ENCODE peak calls at places on chromosome 12, in eight cellular contexts. U is astrocyte of the spinal cord, X is glutamatergic neuron, E is fibroblast of pulmonary artery, O is upper lobe of right lung, J is neural progenitor cell, I is mucosa of descending colon, F is ascending aorta. B is an unnamed sample.

GRCh38 chr12:119808441-119808840 is 68.7 kb downstream of the CIT start:
- DNase-seq in U (no peak), X (no peak), E (no peak), O (no peak), J (no peak), I (no peak), F (no peak), B (no peak)

GRCh38 chr12:107684990-107685359 is 624 bp upstream of the PWP1 start:
- DNase-seq in U (peak), X (no peak), E (peak), O (no peak), J (peak), I (peak), F (no peak), B (no peak)

GRCh38 chr12:49909826-49910225 is 6.1 kb upstream of the FAIM2 start:
- DNase-seq in U (peak), X (no peak), E (peak), O (peak), J (peak), I (no peak), F (no peak), B (no peak)

GRCh38 chr12:64004639-64005038 is 160.1 kb downstream of the SRGAP1 start:
- DNase-seq in U (peak), X (no peak), E (peak), O (no peak), J (no peak), I (no peak), F (no peak), B (no peak)

GRCh38 chr12:60257063-60257462 is 661.2 kb downstream of the SLC16A7 start:
- DNase-seq in U (peak), X (no peak), E (peak), O (no peak), J (peak), I (no peak), F (no peak), B (no peak)

GRCh38 chr12:43978546-43978945 is 142.7 kb downstream of the TMEM117 start:
- DNase-seq in U (no peak), X (no peak), E (no peak), O (no peak), J (no peak), I (no peak), F (no peak), B (no peak)

GRCh38 chr12:107731376-107731775 is 29.6 kb downstream of the PRDM4 start:
- DNase-seq in U (no peak), X (no peak), E (no peak), O (no peak), J (no peak), I (no peak), F (no peak), B (no peak)

GRCh38 chr12:49750027-49750977 is 8.9 kb downstream of the TMBIM6 start:
- DNase-seq in U (peak), X (no peak), E (peak), O (no peak), J (peak), I (no peak), F (no peak), B (no peak)

GRCh38 chr12:12301122-12301521 is 34.3 kb upstream of the LRP6 start:
- DNase-seq in U (no peak), X (no peak), E (no peak), O (no peak), J (no peak), I (no peak), F (no peak), B (no peak)

GRCh38 chr12:674272-674781 is 11.1 kb upstream of the NINJ2 start:
- DNase-seq in U (no peak), X (no peak), E (no peak), O (no peak), J (no peak), I (peak), F (peak), B (no peak)

GRCh38 chr12:30908389-30909087 is 18.0 kb upstream of the TSPAN11 start:
- DNase-seq in U (peak), X (no peak), E (peak), O (no peak), J (no peak), I (no peak), F (no peak), B (no peak)

GRCh38 chr12:108657130-108657745 is 23.5 kb upstream of the SELPLG start:
- DNase-seq in U (no peak), X (no peak), E (no peak), O (no peak), J (peak), I (peak), F (no peak), B (no peak)

GRCh38 chr12:990308-990648 is 745 bp upstream of the ERC1 start:
- DNase-seq in U (no peak), X (peak), E (peak), O (peak), J (peak), I (peak), F (peak), B (peak)

GRCh38 chr12:60197589-60197988 is 601.8 kb downstream of the SLC16A7 start:
- DNase-seq in U (no peak), X (no peak), E (peak), O (no peak), J (no peak), I (no peak), F (no peak), B (no peak)

GRCh38 chr12:130998136-130998535 is 44.4 kb downstream of the ADGRD1 start:
- DNase-seq in U (no peak), X (no peak), E (no peak), O (no peak), J (no peak), I (no peak), F (no peak), B (no peak)

GRCh38 chr12:68225576-68226476 is at the start of gene IL26:
- DNase-seq in U (no peak), X (no peak), E (no peak), O (no peak), J (no peak), I (no peak), F (no peak), B (no peak)

GRCh38 chr12:28191018-28191595 is 851 bp downstream of the CCDC91 start:
- DNase-seq in U (no peak), X (no peak), E (no peak), O (no peak), J (no peak), I (no peak), F (peak), B (no peak)

GRCh38 chr12:95763809-95764253 is 26.7 kb downstream of the NTN4 start:
- DNase-seq in U (peak), X (no peak), E (peak), O (no peak), J (no peak), I (peak), F (peak), B (no peak)

GRCh38 chr12:114294303-114294685 is 111.7 kb downstream of the TBX5 start:
- DNase-seq in U (no peak), X (no peak), E (no peak), O (no peak), J (no peak), I (no peak), F (no peak), B (no peak)

GRCh38 chr12:27180862-27181261 is 63.2 kb upstream of the STK38L start:
- DNase-seq in U (no peak), X (no peak), E (no peak), O (no peak), J (no peak), I (no peak), F (no peak), B (no peak)

GRCh38 chr12:50057896-50058670 is 687 bp downstream of the ASIC1 start:
- DNase-seq in U (no peak), X (no peak), E (no peak), O (no peak), J (no peak), I (no peak), F (no peak), B (no peak)

GRCh38 chr12:15541996-15542631 is 219.8 kb downstream of the PTPRO start:
- DNase-seq in U (no peak), X (no peak), E (no peak), O (no peak), J (no peak), I (no peak), F (peak), B (no peak)
- TF ChIP-seq CTCF in U (no peak), X (no peak), E (no peak), O (no peak), J (no peak), I (no peak), F (no peak), B (no peak)

GRCh38 chr12:6376079-6376941 is 947 bp upstream of the SCNN1A start:
- DNase-seq in U (peak), X (no peak), E (peak), O (peak), J (peak), I (no peak), F (no peak), B (no peak)
- TF ChIP-seq CTCF in U (peak), X (no peak), E (peak), O (peak), J (peak), I (peak), F (peak), B (no peak)

GRCh38 chr12:116881325-116881866 is at the start of gene HRK:
- DNase-seq in U (no peak), X (no peak), E (no peak), O (no peak), J (no peak), I (no peak), F (no peak), B (no peak)

GRCh38 chr12:116880213-116880816 is 926 bp downstream of the HRK start:
- DNase-seq in U (peak), X (no peak), E (no peak), O (no peak), J (peak), I (no peak), F (no peak), B (no peak)

GRCh38 chr12:116881867-116882507 is 746 bp upstream of the HRK start:
- DNase-seq in U (no peak), X (no peak), E (no peak), O (no peak), J (peak), I (no peak), F (no peak), B (no peak)

GRCh38 chr12:116880817-116881324 is 370 bp downstream of the HRK start:
- DNase-seq in U (no peak), X (peak), E (peak), O (peak), J (peak), I (peak), F (no peak), B (no peak)

DNA sequence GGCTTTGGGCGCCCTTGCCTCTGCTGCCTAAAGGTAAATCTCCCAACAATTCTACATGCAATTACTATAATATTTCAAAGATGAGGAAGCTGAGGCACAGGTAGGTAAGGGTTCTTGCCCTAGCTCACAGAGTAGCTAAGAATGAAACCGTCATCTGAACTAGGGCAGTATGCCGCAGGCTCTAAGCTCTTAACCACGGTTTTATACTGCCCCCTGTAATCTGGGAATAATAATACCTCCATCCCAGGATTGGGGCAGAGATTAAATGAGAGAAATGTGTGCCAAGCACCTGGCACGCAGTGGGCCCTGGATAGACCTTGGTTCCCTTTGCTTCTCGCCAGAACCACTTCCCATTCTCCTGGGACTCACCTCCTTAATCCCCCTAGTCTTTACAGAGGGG is 1.5 kb upstream of the HRK start:
- DNase-seq in U (peak), X (no peak), E (peak), O (no peak), J (peak), I (no peak), F (no peak), B (no peak)
- TF ChIP-seq CTCF in U (peak), X (no peak), E (peak), O (peak), J (peak), I (no peak), F (no peak), B (no peak)

GRCh38 chr12:80946591-80946990 is 8.9 kb upstream of the LIN7A start:
- DNase-seq in U (peak), X (no peak), E (peak), O (no peak), J (no peak), I (no peak), F (no peak), B (no peak)
- TF ChIP-seq CTCF in U (peak), X (no peak), E (peak), O (peak), J (peak), I (no peak), F (no peak), B (no peak)

GRCh38 chr12:90954921-90955320 is at the start of gene CCER1:
- DNase-seq in U (no peak), X (no peak), E (no peak), O (no peak), J (no peak), I (no peak), F (no peak), B (no peak)

GRCh38 chr12:90951418-90952110 is 3.4 kb downstream of the CCER1 start:
- DNase-seq in U (no peak), X (no peak), E (no peak), O (no peak), J (no peak), I (no peak), F (no peak), B (no peak)

GRCh38 chr12:90954428-90954827 is 548 bp downstream of the CCER1 start:
- DNase-seq in U (no peak), X (no peak), E (no peak), O (no peak), J (no peak), I (no peak), F (no peak), B (no peak)

GRCh38 chr12:90958995-90959394 is 4.0 kb upstream of the CCER1 start:
- DNase-seq in U (no peak), X (no peak), E (peak), O (no peak), J (no peak), I (no peak), F (no peak), B (no peak)

GRCh38 chr12:90953956-90954421 is 987 bp downstream of the CCER1 start:
- DNase-seq in U (no peak), X (peak), E (no peak), O (peak), J (peak), I (no peak), F (no peak), B (no peak)
- TF ChIP-seq CTCF in U (peak), X (peak), E (peak), O (peak), J (peak), I (no peak), F (no peak), B (no peak)

GRCh38 chr12:52715416-52715815 is 12.1 kb upstream of the KRT77 start:
- DNase-seq in U (no peak), X (no peak), E (no peak), O (peak), J (peak), I (peak), F (no peak), B (no peak)
- TF ChIP-seq CTCF in U (no peak), X (no peak), E (no peak), O (peak), J (peak), I (no peak), F (no peak), B (no peak)

GRCh38 chr12:47408171-47408871 is 297.5 kb downstream of the RPAP3 start:
- DNase-seq in U (no peak), X (no peak), E (no peak), O (no peak), J (peak), I (peak), F (no peak), B (no peak)
- TF ChIP-seq CTCF in U (peak), X (no peak), E (peak), O (peak), J (peak), I (no peak), F (no peak), B (no peak)

B was measured in omental fat pad.